ENCODE peak calls at places on chromosomes 6 and 20, in five cellular contexts. G is astrocyte, S is ovary, H is Calu3, V is PC-3. T is an unnamed sample.

GRCh38 chr6:101396552-101397173 is 3.2 kb downstream of the GRIK2 start:
- DNase-seq in G (peak), S (no peak), H (peak), V (peak), T (peak)

GRCh38 chr6:18090349-18090786 is 32.1 kb downstream of the NHLRC1 start:
- DNase-seq in G (no peak), S (no peak), H (no peak), V (no peak), T (peak)

GRCh38 chr20:60453847-60454246 is 495.6 kb downstream of the CDH26 start:
- DNase-seq in G (no peak), S (no peak), H (no peak), V (no peak), T (no peak)

GRCh38 chr6:36893976-36894932 is 8.5 kb downstream of the C6orf89 start:
- DNase-seq in G (no peak), S (no peak), H (no peak), V (no peak), T (peak)

GRCh38 chr6:106517699-106518098 is 111.6 kb downstream of the RTN4IP1 start:
- DNase-seq in G (no peak), S (no peak), H (no peak), V (no peak), T (no peak)

GRCh38 chr6:22399693-22400092 is 102.9 kb upstream of the PRL start:
- DNase-seq in G (peak), S (no peak), H (no peak), V (peak), T (peak)

GRCh38 chr6:17423018-17423417 is 29.6 kb downstream of the CAP2 start:
- DNase-seq in G (peak), S (no peak), H (no peak), V (no peak), T (no peak)

GRCh38 chr6:170393807-170394399 is 87.3 kb downstream of the FAM120B start:
- DNase-seq in G (peak), S (no peak), H (no peak), V (no peak), T (no peak)

GRCh38 chr6:34056301-34056700 is 89.6 kb downstream of the GRM4 start:
- DNase-seq in G (no peak), S (peak), H (peak), V (peak), T (peak)

GRCh38 chr6:33886673-33887144 is 82.9 kb upstream of the MLN start:
- DNase-seq in G (peak), S (no peak), H (no peak), V (peak), T (peak)

GRCh38 chr20:50508171-50508761 is 1.9 kb upstream of the PTPN1 start:
- DNase-seq in G (peak), S (no peak), H (no peak), V (no peak), T (no peak)

GRCh38 chr20:50501970-50502745 is 8.0 kb upstream of the PTPN1 start:
- DNase-seq in G (no peak), S (no peak), H (no peak), V (no peak), T (no peak)

GRCh38 chr20:50504231-50504823 is 5.9 kb upstream of the PTPN1 start:
- DNase-seq in G (no peak), S (no peak), H (no peak), V (no peak), T (no peak)

GRCh38 chr20:50509923-50510705 is at the start of gene PTPN1:
- DNase-seq in G (peak), S (peak), H (peak), V (peak), T (peak)

DNA sequence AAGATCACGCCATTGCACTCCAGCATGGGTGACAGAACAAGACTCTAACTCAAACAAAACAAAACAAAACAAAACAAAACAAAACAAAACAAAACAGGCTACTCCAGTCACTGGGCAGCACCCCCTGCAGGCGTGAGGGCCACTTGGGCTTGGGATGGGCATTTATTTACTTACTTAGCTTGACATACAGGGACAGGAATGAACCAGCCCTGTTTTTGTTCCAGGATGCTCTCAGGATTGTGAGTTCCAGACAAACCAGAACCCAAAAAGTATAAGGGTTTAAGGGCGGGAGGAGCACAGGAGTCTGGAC is 4.0 kb upstream of the PTPN1 start:
- DNase-seq in G (no peak), S (no peak), H (no peak), V (no peak), T (no peak)
- TF ChIP-seq CTCF in G (no peak), S (no peak), H (no peak), V (peak), T (peak)

GRCh38 chr6:11458509-11458908 is 79.0 kb upstream of the TMEM170B start:
- DNase-seq in G (no peak), S (no peak), H (no peak), V (no peak), T (no peak)

GRCh38 chr6:11462742-11463414 is 74.7 kb upstream of the TMEM170B start:
- DNase-seq in G (no peak), S (no peak), H (no peak), V (no peak), T (peak)

GRCh38 chr6:11460837-11461661 is 76.5 kb upstream of the TMEM170B start:
- DNase-seq in G (no peak), S (no peak), H (no peak), V (no peak), T (no peak)

GRCh38 chr6:11459002-11459658 is 78.4 kb upstream of the TMEM170B start:
- DNase-seq in G (no peak), S (no peak), H (no peak), V (no peak), T (no peak)

DNA sequence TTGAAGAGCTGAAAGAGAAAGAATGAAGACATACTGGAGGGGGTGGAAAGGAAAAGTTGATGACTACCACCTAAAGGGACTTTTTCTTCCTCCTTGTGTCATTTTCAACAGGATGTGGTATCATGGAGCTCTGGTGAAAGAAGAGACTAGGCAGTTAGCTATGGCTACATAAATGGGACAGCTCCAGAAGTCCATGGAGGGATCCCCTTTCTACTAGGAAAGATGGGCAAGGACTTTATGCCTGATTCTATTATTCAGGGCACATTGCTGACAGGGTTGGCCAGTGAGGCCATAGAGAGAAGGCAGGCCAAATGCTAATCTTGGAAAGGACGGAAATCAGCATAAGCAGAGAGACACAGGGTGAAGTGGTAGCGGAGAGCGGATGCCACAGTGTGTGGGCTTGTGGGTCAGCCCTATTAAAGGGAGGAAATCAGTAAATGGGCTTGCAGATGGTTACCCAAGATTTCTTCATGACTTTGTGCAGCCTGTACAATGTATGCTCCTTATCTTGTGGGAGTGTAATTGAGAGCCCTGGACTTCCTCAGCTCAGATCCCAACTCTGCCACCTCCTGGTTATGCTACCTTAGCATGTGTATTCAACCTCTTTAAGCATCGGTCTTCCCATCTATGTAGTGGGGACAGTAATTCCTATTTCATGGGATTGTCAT is 77.4 kb upstream of the TMEM170B start:
- DNase-seq in G (peak), S (no peak), H (peak), V (peak), T (peak)
- TF ChIP-seq CTCF in G (no peak), S (no peak), H (no peak), V (peak), T (peak)

DNA sequence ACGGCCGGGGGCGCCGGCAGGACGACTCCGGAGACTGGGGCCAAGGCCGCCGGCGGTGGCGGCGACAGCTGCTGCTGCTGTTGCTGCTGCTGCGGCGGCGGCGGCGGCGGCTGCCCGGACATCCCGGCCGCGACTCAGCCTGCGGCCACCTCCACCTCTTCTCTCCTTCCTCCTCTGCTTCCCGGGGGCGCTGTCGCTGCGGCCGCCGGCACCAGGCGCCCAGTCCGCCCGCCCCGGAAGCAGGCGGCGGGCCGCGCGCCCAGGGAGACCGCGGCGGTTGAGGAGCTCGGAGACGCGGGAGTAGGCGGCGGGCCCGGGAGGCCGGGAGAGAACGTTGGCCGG is 280 bp downstream of the RANBP9 start:
- DNase-seq in G (peak), S (no peak), H (no peak), V (no peak), T (peak)
- TF ChIP-seq CTCF in G (no peak), S (peak), H (no peak), V (peak), T (no peak)

GRCh38 chr20:33235696-33236095 is at the start of gene BPIFA1:
- DNase-seq in G (no peak), S (no peak), H (no peak), V (no peak), T (no peak)
- TF ChIP-seq CTCF in G (no peak), S (no peak), H (no peak), V (no peak), T (no peak)

DNA sequence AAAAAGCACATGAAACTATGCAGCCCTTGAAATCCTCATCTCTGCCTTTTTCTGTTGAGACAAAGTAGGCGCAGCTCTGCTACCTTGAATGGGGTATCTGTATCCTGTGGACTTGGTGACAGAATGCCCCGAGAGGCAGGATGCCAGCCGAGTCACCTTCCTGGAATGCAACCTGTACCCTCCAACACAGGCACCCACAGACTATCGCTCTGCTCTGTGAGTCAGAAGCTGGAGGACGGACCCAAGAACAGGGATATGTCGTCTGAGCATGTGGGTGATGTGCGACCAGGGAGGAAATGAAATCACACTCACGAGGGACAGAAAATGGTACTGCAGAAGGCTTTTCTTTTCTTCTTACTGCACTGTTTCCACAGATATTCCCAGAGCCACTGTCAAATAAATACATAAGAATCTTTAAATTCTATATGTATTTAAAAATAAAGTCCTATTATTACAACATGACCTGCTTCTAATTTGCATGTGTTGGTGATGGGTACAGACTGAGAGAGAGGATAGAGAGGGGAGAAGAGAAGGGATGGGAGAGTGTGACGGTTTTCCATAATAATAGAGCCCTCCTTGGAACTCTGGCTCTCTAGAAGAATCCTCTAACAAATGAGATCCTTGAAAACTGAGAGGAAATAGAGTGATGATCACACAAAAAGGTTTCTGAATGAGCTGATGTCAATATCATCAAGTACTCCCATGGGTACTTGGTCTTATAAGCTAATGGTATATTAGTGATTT is 308.1 kb downstream of the FOXC1 start:
- DNase-seq in G (peak), S (no peak), H (peak), V (peak), T (peak)
- TF ChIP-seq CTCF in G (no peak), S (no peak), H (no peak), V (no peak), T (no peak)

GRCh38 chr6:15515660-15516375 is 147.0 kb downstream of the DTNBP1 start:
- DNase-seq in G (no peak), S (no peak), H (no peak), V (no peak), T (no peak)
- TF ChIP-seq CTCF in G (no peak), S (no peak), H (no peak), V (no peak), T (no peak)

T was measured in epithelial cell of esophagus.